ENCODE peak calls at places on chromosomes 1 and 21, in nine cellular contexts. Y is CD8-positive, alpha-beta T cell; W is neural progenitor cell; N is heart left ventricle; P is lower lobe of right lung; Z is hepatocyte; T is cardiac muscle cell; A is tibial artery; F is neuronal stem cell. S is an unnamed sample. For H3K36me3 and H3K4me1, the result is how much of the 10 kb centered on the place peaks cover.

GRCh38 chr1:176073524-176074157 is 133.4 kb downstream of the COP1 start:
- DNase-seq in N (no peak), T (peak), P (no peak), F (peak), Y (peak), A (no peak), W (peak), Z (peak), S (no peak)

GRCh38 chr1:179586107-179586823 is 5.4 kb upstream of the TDRD5 start:
- DNase-seq in F (peak), Z (peak), T (peak), P (peak), Y (no peak), W (peak), N (peak), A (peak), S (peak)

GRCh38 chr1:205667909-205668643 is 12.2 kb downstream of the SLC45A3 start:
- DNase-seq in N (no peak), F (no peak), Z (no peak), Y (no peak), P (no peak), T (no peak), A (no peak), W (peak), S (no peak)

GRCh38 chr21:44424608-44425306 is 30.6 kb upstream of the LRRC3 start:
- DNase-seq in T (no peak), A (peak), N (peak), W (no peak), P (no peak), Y (no peak), F (no peak), Z (no peak), S (no peak)

GRCh38 chr1:171433451-171433850 is 51.9 kb upstream of the PRRC2C start:
- DNase-seq in Z (no peak), A (no peak), P (no peak), Y (no peak), T (peak), N (no peak), F (no peak), W (no peak), S (no peak)

GRCh38 chr1:220706480-220706879 is 16.3 kb downstream of the C1orf115 start:
- DNase-seq in W (no peak), T (no peak), Z (no peak), N (no peak), A (no peak), P (no peak), F (no peak), Y (no peak), S (no peak)

GRCh38 chr1:206419783-206420182 is 50.5 kb upstream of the IKBKE start:
- DNase-seq in T (peak), N (no peak), A (no peak), Y (no peak), P (no peak), W (no peak), F (no peak), Z (no peak), S (no peak)

GRCh38 chr1:14314032-14314431 is 284.5 kb upstream of the KAZN start:
- DNase-seq in P (no peak), N (no peak), Y (no peak), F (no peak), A (no peak), Z (no peak), T (no peak), W (no peak), S (no peak)

GRCh38 chr1:54028306-54029251 is 10.6 kb upstream of the LDLRAD1 start:
- DNase-seq in F (no peak), N (no peak), Y (no peak), T (peak), W (no peak), A (no peak), Z (no peak), P (no peak), S (no peak)

GRCh38 chr1:67719329-67720196 is 34.6 kb downstream of the GADD45A start:
- DNase-seq in Y (no peak), A (no peak), T (no peak), F (no peak), W (no peak), Z (no peak), N (no peak), P (no peak), S (no peak)

GRCh38 chr1:160629286-160630210 is 17.3 kb downstream of the SLAMF1 start:
- DNase-seq in Y (peak), N (peak), T (no peak), Z (peak), A (no peak), F (no peak), W (no peak), P (peak), S (no peak)

GRCh38 chr1:13730301-13730700 is 30.3 kb downstream of the PRDM2 start:
- DNase-seq in Y (no peak), T (no peak), A (no peak), N (no peak), F (no peak), Z (no peak), P (no peak), W (no peak), S (no peak)

GRCh38 chr1:6417961-6418667 is 1.6 kb downstream of the HES2 start:
- DNase-seq in Z (no peak), F (no peak), Y (no peak), N (no peak), T (no peak), A (no peak), W (no peak), P (no peak), S (no peak)

GRCh38 chr1:164651378-164651951 is 92.5 kb downstream of the PBX1 start:
- DNase-seq in F (no peak), Z (peak), N (no peak), Y (peak), A (no peak), P (no peak), W (no peak), T (no peak), S (no peak)

DNA sequence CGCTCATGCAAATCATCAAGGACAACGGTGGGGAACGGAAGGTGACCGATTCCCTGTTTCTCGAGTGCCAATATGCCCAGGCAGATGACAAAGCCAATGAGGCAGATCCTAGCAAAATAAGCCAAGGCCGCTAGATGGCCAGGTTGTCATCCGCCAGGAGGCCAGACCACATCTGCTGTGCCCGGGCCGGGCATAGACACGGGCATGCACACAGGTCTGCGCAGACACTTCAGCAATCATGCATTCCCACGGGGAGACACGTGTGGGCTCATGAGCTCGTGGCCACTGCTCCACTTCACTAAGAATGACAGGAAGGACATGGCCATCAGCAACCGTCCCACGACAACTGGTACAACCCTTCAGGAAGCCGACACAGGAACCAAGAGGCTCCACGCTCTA is 23.4 kb downstream of the WDR4 start:
- DNase-seq in Z (no peak), P (no peak), W (no peak), Y (no peak), F (no peak), A (no peak), N (no peak), T (no peak), S (no peak)
- H3K36me3 ChIP-seq in Z (under half), P (half or more), W (under half), Y (half or more), F (under half), A (half or more), N (half or more), T (under half), S (half or more)

GRCh38 chr1:50420689-50421365 is 2.4 kb downstream of the DMRTA2 start:
- DNase-seq in P (no peak), W (peak), N (peak), F (peak), Y (no peak), A (no peak), Z (no peak), T (no peak), S (no peak)
- H3K4me1 ChIP-seq in P (under half), W (under half), N (under half), F (under half), Y (under half), A (under half), Z (under half), T (under half), S (under half)

DNA sequence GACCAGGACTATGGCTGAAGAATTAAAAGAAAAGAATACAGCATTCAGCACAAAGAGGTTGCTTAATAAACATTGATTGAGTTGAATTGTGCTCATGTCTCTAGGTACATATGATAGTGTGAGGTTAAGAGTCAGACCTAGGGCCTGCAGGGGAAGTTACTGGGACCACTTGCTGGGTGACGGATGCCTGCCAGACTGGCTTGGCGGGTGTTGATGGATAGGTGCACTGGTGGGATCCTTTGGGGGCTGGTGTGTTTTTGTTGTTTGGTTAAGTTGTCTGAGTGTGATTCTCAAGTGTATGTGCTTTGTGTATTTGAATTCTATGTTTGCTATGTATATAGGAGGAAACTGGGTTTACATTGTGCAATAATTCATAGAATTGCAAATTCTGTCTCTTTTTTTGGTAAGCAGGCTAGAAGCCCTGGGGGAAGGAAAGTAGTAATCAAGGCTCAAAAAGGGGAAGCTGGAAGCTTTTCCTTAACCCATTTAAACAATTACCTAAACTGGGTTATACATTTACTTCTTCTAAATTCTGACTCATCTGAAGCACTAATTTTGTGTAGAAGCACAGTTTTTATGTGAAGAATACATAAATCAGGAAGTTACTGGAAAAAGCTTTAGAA is 1.8 kb downstream of the CD101 start:
- DNase-seq in W (no peak), Z (no peak), T (peak), P (no peak), F (no peak), N (no peak), Y (no peak), A (no peak), S (no peak)
- H3K36me3 ChIP-seq in W (under half), Z (under half), T (under half), P (under half), F (under half), N (under half), Y (under half), A (under half), S (under half)

DNA sequence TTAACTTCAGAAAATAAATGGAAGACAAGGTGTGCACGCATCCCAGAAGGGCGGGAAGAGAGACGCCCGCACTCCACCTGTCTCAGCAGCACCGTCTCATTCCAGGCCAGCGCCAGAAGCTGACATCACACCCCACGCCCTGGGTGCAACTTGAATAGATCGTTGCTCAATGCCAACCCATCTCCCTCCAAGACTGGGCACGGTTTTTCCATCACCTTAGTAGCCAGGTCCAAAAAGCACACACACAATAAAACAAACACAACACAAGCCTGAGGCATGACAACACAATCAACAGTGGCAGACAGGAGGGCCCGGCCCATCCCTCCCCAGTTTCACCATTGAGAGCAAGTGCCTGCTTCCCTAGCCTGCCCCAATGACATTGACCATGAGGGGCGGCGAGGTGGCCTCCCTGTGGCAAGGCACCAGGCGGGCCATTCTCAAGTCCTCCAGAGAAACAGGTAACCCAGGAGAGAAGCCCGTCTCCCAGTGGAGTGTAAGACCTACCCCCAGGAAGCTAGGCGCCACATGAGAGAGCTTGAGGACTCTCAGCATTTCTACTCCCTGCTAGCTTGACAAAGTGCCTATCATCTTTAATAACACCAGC is 2.7 kb downstream of the IFFO2 start:
- DNase-seq in Y (no peak), T (no peak), W (no peak), N (no peak), A (no peak), P (no peak), Z (no peak), F (no peak), S (no peak)
- H3K4me1 ChIP-seq in Y (half or more), T (under half), W (under half), N (half or more), A (under half), P (half or more), Z (under half), F (under half), S (under half)

GRCh38 chr1:101065575-101065974 is 40.0 kb upstream of the DPH5 start:
- DNase-seq in P (no peak), Z (no peak), N (no peak), W (no peak), A (no peak), Y (no peak), T (no peak), F (no peak), S (no peak)

GRCh38 chr1:101060992-101061391 is 35.4 kb upstream of the DPH5 start:
- DNase-seq in Y (no peak), Z (no peak), F (no peak), A (no peak), N (no peak), W (no peak), T (no peak), P (no peak), S (no peak)

GRCh38 chr1:101055623-101056022 is 30.0 kb upstream of the DPH5 start:
- DNase-seq in P (no peak), W (no peak), T (no peak), Y (no peak), Z (no peak), N (no peak), F (no peak), A (no peak), S (no peak)

GRCh38 chr1:101064697-101065096 is 39.1 kb upstream of the DPH5 start:
- DNase-seq in F (no peak), Z (no peak), P (no peak), W (no peak), A (no peak), Y (no peak), N (no peak), T (peak), S (no peak)

DNA sequence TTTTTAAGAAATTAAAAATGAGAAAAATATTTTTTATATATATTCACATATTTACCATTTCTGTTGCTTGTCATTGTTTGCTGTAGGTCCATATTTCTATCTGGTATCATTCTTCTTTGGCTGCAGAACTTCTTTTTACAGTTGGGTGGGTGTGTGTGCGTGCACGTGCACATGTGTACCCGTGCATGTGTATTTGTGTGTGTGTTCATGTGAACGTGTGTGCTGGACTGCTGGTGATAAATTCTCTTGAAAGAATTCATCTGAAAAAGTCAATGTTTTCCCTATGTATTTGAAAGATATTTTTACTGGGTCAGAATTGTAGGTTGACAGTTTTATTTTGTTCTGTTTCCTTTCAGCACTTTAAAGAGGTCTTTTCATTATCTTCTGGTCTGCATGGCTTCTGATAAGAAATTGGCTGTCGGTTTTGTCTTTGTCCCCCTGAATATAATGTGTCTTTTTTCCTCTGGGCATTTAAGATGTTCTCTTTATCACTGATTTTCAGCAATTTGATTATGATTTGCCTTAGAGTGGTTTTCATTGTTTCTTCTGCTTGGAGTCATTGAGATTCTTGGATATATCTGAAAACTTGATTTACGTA is 34.5 kb upstream of the DPH5 start:
- DNase-seq in N (no peak), Z (no peak), Y (no peak), A (no peak), W (no peak), P (no peak), T (no peak), F (no peak), S (no peak)
- H3K36me3 ChIP-seq in N (under half), Z (under half), Y (under half), A (under half), W (under half), P (under half), T (under half), F (under half), S (under half)

GRCh38 chr1:66350001-66350547 is 183.9 kb upstream of the SGIP1 start:
- DNase-seq in F (no peak), W (peak), Y (peak), Z (no peak), A (no peak), P (peak), N (peak), T (peak), S (no peak)
- H3K4me1 ChIP-seq in F (under half), W (under half), Y (half or more), Z (under half), A (under half), P (half or more), N (half or more), T (under half), S (half or more)